ENCODE peak calls at places on chromosome 11, in ten cellular contexts. N, L, G, E, A, P, F, W, J and C are unnamed samples.

GRCh38 chr11:57638811-57639320 is 10.8 kb downstream of the YPEL4 start:
- DNase-seq in N (peak), L (no peak), G (no peak), E (no peak), A (peak), P (no peak), F (no peak), W (no peak), J (no peak), C (no peak)

GRCh38 chr11:126334665-126335462 is 20.6 kb upstream of the ST3GAL4 start:
- DNase-seq in N (no peak), L (no peak), G (no peak), E (no peak), A (no peak), P (peak), F (no peak), W (no peak), J (no peak), C (no peak)

GRCh38 chr11:75523811-75524401 is 1.8 kb downstream of the GDPD5 start:
- DNase-seq in N (no peak), L (no peak), G (no peak), E (no peak), A (no peak), P (no peak), F (no peak), W (no peak), J (no peak), C (peak)

GRCh38 chr11:8360086-8360828 is 96.6 kb upstream of the LMO1 start:
- DNase-seq in N (no peak), L (no peak), G (no peak), E (no peak), A (no peak), P (no peak), F (no peak), W (no peak), J (no peak), C (no peak)

GRCh38 chr11:61985863-61986262 is 18.4 kb upstream of the FTH1 start:
- DNase-seq in N (no peak), L (no peak), G (no peak), E (no peak), A (no peak), P (peak), F (no peak), W (no peak), J (no peak), C (no peak)

GRCh38 chr11:119991669-119992068 is 146.2 kb downstream of the TRIM29 start:
- DNase-seq in N (no peak), L (no peak), G (no peak), E (no peak), A (no peak), P (no peak), F (no peak), W (no peak), J (no peak), C (no peak)

GRCh38 chr11:130163346-130164220 is 4.0 kb downstream of the ST14 start:
- DNase-seq in N (no peak), L (no peak), G (no peak), E (no peak), A (no peak), P (no peak), F (peak), W (no peak), J (no peak), C (no peak)

GRCh38 chr11:68010058-68011041 is at the start of gene ALDH3B1:
- DNase-seq in N (peak), L (peak), G (peak), E (peak), A (peak), P (peak), F (peak), W (no peak), J (no peak), C (no peak)

GRCh38 chr11:117961896-117962295 is 24.3 kb upstream of the IL10RA start:
- DNase-seq in N (peak), L (no peak), G (no peak), E (no peak), A (no peak), P (no peak), F (no peak), W (no peak), J (no peak), C (no peak)

GRCh38 chr11:68007498-68008380 is 2.4 kb upstream of the ALDH3B1 start:
- DNase-seq in N (no peak), L (no peak), G (no peak), E (no peak), A (no peak), P (no peak), F (no peak), W (no peak), J (no peak), C (no peak)

GRCh38 chr11:57480409-57481137 is 20.2 kb downstream of the RTN4RL2 start:
- DNase-seq in N (peak), L (peak), G (no peak), E (peak), A (peak), P (peak), F (peak), W (no peak), J (peak), C (peak)

GRCh38 chr11:125222494-125222893 is 57.9 kb downstream of the PKNOX2 start:
- DNase-seq in N (no peak), L (no peak), G (no peak), E (no peak), A (no peak), P (no peak), F (no peak), W (no peak), J (no peak), C (no peak)

GRCh38 chr11:117820071-117820470 is 4.5 kb downstream of the FXYD2 start:
- DNase-seq in N (peak), L (no peak), G (no peak), E (no peak), A (no peak), P (no peak), F (no peak), W (no peak), J (no peak), C (no peak)

GRCh38 chr11:64245797-64246623 is 733 bp downstream of the PPP1R14B start:
- DNase-seq in N (peak), L (peak), G (no peak), E (peak), A (peak), P (peak), F (peak), W (peak), J (peak), C (no peak)
- TF ChIP-seq CTCF in N (no peak), L (no peak), G (no peak), E (no peak), A (no peak), P (no peak), F (no peak), W (no peak), J (no peak), C (no peak)

DNA sequence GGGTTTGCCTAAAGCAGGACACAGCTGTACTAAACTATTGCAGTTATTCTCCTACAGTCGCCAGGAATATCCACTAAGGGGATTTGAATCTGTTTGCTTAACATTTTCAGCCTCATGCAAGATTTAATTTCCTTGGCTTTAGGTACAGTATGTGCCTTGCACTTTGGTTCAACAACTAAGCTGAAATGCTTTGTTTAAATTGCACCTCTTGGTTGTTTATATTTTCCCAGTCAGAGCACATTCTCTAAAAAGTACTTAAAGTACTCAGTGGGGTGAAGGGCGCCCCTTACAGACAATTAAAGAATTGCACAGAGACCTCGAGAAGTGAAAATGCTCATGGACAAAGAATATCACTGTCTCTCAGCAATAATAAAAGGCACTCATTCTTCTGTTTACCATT is 107.8 kb upstream of the MTNR1B start:
- DNase-seq in N (peak), L (no peak), G (no peak), E (no peak), A (no peak), P (no peak), F (no peak), W (no peak), J (no peak), C (no peak)
- TF ChIP-seq CTCF in N (peak), L (no peak), G (no peak), E (no peak), A (no peak), P (no peak), F (no peak), W (no peak), J (no peak), C (no peak)

GRCh38 chr11:66068923-66069714 is 953 bp upstream of the PACS1 start:
- DNase-seq in N (peak), L (peak), G (no peak), E (peak), A (peak), P (peak), F (no peak), W (peak), J (peak), C (peak)
- TF ChIP-seq CTCF in N (peak), L (no peak), G (no peak), E (no peak), A (no peak), P (peak), F (no peak), W (peak), J (no peak), C (no peak)

DNA sequence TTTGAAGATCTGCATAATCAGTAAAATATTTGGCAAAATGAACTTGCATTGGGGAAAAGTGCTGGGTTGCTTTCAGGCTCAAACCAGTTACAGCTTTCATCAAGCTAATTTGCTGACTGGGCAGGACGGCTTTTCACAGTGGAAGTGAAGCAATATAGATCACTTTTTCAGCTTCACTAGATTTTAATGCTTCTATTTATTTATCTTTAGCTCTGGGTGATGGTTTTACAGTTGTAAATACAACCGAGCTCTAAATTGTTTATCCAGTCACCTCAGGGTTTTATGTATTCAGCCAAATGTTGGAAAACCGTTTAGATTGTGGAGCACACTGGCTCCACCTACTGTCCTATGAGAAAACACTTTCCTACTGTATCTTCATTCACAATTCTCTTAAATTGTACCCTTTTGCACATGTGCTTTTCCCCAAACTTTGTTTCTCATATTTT is 58.2 kb downstream of the ACER3 start:
- DNase-seq in N (no peak), L (no peak), G (peak), E (peak), A (peak), P (peak), F (no peak), W (peak), J (no peak), C (peak)
- TF ChIP-seq CTCF in N (peak), L (peak), G (peak), E (peak), A (peak), P (peak), F (peak), W (peak), J (no peak), C (peak)

GRCh38 chr11:3644817-3645235 is at the start of gene ART1:
- DNase-seq in N (no peak), L (no peak), G (no peak), E (no peak), A (no peak), P (no peak), F (no peak), W (no peak), J (no peak), C (no peak)
- TF ChIP-seq CTCF in N (no peak), L (no peak), G (no peak), E (no peak), A (no peak), P (no peak), F (peak), W (no peak), J (no peak), C (no peak)

DNA sequence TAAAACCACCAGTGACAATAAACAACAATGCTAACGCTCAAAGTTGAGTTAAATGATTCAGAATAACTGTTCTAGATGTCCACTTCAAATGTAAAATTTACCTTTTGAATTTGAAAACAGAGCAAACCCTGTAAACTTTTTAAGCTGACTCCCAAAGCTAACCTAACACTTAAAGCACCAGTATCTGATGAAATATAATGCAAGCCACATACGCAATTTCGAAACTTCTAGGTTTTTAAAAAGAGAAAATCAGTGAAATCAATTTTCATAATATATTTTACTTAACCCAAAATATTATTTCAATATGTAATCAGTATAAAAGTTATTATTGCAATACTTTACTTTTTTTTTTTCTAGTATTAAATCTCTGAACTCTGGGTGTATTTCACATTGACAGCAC is 71.3 kb downstream of the PLEKHA7 start:
- DNase-seq in N (no peak), L (no peak), G (no peak), E (no peak), A (no peak), P (no peak), F (no peak), W (no peak), J (no peak), C (no peak)
- TF ChIP-seq CTCF in N (no peak), L (no peak), G (no peak), E (no peak), A (no peak), P (no peak), F (no peak), W (no peak), J (no peak), C (no peak)

DNA sequence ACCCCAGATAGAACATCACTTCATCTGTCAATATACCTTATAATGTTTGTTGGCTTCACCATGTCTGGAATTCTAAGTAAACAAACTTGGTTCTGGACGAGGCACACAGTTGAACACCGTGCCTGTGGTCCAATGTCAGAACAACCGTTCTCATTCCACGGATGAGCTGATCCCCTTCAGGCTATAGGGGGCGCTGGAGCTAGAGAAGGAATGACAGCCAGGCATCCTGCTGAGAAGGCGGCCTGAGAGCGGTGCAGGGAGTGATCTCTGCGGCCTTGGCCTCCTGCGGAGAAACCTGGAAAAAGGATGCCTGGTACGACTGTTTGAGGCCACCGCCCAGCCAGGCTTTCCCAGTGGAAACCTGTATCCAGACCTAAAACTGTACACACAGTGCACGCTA is 48.7 kb downstream of the FDX1 start:
- DNase-seq in N (peak), L (no peak), G (no peak), E (no peak), A (peak), P (no peak), F (no peak), W (no peak), J (no peak), C (no peak)
- TF ChIP-seq CTCF in N (peak), L (no peak), G (peak), E (no peak), A (peak), P (peak), F (peak), W (no peak), J (no peak), C (no peak)